ENCODE peak calls at places on chromosomes 1 and 21, in four cellular contexts. T is fibroblast of lung, H is heart left ventricle, M is IMR-90. O is an unnamed sample.

GRCh38 chr1:14267991-14268390 is 330.5 kb upstream of the KAZN start:
- DNase-seq in H (no peak), T (peak), M (no peak), O (no peak)

GRCh38 chr1:108598340-108598739 is 38.4 kb downstream of the EEIG2 start:
- DNase-seq in H (no peak), M (peak), T (peak), O (no peak)

GRCh38 chr21:42833439-42833815 is 45.9 kb downstream of the WDR4 start:
- DNase-seq in M (peak), T (no peak), H (no peak), O (no peak)

GRCh38 chr1:92408825-92409224 is 77.9 kb downstream of the GFI1 start:
- DNase-seq in M (peak), T (peak), H (no peak), O (no peak)

GRCh38 chr1:246579818-246580217 is 13.6 kb downstream of the CNST start:
- DNase-seq in M (no peak), H (no peak), T (no peak), O (no peak)

GRCh38 chr1:214446772-214447556 is 104.4 kb downstream of the PTPN14 start:
- DNase-seq in T (peak), H (no peak), M (peak), O (peak)

GRCh38 chr1:100100202-100100601 is 32.5 kb downstream of the SASS6 start:
- DNase-seq in T (peak), H (no peak), M (peak), O (no peak)

GRCh38 chr1:165726169-165726568 is 27.8 kb upstream of the ALDH9A1 start:
- DNase-seq in M (no peak), T (no peak), H (no peak), O (no peak)

GRCh38 chr1:16440150-16440479 is 409 bp upstream of the NECAP2 start:
- DNase-seq in M (no peak), T (peak), H (no peak), O (no peak)

DNA sequence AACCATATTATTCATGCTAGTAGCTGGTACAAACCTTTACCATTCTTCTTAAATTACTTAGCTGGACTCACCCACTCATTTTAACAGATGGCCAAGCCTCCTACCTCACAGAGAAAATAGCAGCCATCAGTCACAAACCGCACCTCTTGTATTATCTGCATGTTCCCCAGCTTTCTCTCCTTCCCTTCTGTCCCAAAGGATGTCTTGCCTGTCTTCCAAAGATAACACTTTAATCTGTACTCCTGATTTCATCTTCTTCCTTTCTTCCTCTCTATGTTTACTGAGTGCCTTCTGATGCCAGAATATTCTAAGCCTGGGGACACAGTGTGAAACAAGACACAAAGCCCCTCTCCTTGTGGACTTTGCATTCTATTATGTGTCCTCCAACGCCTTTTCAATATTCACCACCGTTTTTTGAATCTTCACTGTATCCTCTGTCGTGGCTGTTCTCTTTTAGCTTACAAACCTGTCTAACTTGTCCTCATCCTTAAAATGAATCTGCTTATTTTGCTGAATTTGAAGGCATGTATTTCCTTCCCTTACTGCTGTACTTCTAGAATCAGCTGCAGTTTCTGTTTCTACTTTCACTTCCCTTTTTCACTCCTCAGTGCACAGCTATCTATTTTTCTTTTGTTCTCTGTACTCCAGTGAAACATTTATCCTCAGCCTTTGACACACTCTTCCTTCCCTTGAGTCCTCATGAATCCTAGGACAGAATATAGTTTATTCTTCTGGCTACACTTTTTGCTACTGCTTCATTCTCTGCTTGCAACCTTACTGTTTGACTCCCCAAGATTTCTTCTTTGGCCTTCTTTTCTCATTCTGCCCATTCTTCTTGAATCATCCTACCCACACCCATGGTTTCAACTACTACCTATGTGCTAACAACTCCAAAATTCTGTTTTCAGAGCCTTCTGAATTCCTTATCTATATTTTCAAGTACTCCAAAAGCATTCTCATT is 216.9 kb upstream of the SAMSN1 start:
- DNase-seq in T (no peak), M (no peak), H (no peak), O (no peak)
- H3K4me3 ChIP-seq in T (no peak), M (no peak), H (no peak), O (no peak)

GRCh38 chr1:196412326-196412725 is 195.9 kb downstream of the KCNT2 start:
- DNase-seq in H (no peak), T (no peak), M (no peak), O (no peak)
- TF ChIP-seq CTCF in H (no peak), T (no peak), M (no peak), O (no peak)

GRCh38 chr1:84163123-84164038 is 19.3 kb downstream of the PRKACB start:
- DNase-seq in T (no peak), H (no peak), M (no peak), O (no peak)

GRCh38 chr1:84165566-84165965 is 21.5 kb downstream of the PRKACB start:
- DNase-seq in H (no peak), M (no peak), T (no peak), O (no peak)

GRCh38 chr1:84164156-84164555 is 20.1 kb downstream of the PRKACB start:
- DNase-seq in M (no peak), T (no peak), H (no peak), O (no peak)

GRCh38 chr1:84166797-84167196 is 22.7 kb downstream of the PRKACB start:
- DNase-seq in T (no peak), H (no peak), M (no peak), O (no peak)

GRCh38 chr1:84164567-84165021 is 20.5 kb downstream of the PRKACB start:
- DNase-seq in M (no peak), T (peak), H (no peak), O (no peak)
- H3K4me3 ChIP-seq in M (no peak), T (peak), H (peak), O (no peak)

DNA sequence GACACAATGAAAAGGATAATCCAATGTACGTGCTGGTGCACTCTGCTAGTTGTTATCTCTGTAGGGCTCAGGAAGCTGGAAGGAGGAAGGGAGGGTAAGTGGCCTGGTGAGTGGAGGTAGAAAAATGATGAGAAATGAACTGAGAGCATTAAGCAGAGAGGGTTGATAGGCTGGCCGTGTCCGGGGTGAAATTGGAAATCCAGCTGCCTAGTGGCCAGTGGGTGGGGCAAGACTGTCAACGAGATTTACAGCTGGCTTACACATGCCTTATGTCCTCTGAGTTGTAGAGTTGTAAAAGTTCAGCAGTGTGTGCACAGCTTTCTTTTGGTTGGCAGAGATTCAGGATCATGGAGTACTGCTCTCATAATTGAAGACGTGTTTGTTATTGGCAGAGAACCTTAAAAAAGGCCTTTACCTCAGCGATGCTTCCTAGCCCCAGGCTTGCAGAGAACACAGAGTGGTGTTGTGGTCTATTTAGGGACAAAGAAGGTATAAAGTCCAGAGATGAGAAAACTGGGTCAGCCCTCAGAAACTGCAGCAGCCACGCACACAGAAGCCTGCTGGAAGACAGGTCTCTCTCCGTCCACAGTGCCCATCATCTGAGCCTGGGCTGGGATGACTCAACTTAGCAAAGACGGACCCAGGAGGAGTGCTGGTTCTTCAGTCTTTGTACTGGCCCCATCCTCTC is 132.4 kb downstream of the EDEM3 start:
- DNase-seq in T (peak), M (peak), H (peak), O (peak)
- TF ChIP-seq CTCF in T (no peak), M (no peak), H (no peak), O (no peak)

GRCh38 chr1:211583011-211583995 is 4.3 kb upstream of the SLC30A1 start:
- DNase-seq in H (no peak), T (no peak), M (no peak), O (no peak)

GRCh38 chr1:211580303-211580687 is 1.3 kb upstream of the SLC30A1 start:
- DNase-seq in H (no peak), M (no peak), T (no peak), O (no peak)

GRCh38 chr1:211578640-211579433 is at the start of gene SLC30A1:
- DNase-seq in T (peak), M (peak), H (peak), O (peak)

GRCh38 chr1:211579434-211580302 is 707 bp upstream of the SLC30A1 start:
- DNase-seq in T (peak), M (peak), H (no peak), O (no peak)

DNA sequence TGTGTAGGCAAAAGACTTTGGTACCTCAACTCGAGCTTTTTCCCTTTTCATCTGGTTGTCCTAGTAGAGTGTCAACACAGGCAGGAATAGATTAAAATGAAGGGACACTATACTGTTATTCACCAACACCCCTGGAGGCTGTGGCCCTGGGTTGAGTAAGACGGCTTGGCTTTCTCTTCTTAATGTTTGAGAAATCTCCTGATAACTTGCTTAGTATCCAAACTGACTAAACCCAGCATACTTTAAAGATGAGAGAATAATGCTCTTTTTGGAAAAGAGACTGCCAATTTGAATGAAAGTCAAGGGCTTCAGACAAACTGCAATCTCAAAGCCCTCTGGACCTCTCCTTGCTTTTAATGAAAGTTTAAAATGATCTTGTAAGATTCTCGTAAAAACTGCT is 2.6 kb upstream of the SLC30A1 start:
- DNase-seq in H (no peak), T (peak), M (peak), O (peak)
- H3K4me3 ChIP-seq in H (no peak), T (no peak), M (no peak), O (no peak)